ENCODE peak calls at places on chromosomes 1 and 21, in five cellular contexts. One of them, this sample, is unnamed.

GRCh38 chr1:148264374-148265276 is 112.5 kb upstream of the NBPF11 start:
- DNase-seq in uterus: peak
- DNase-seq in GM20000: no peak
- DNase-seq in choroid plexus epithelial cell: peak
- DNase-seq in kidney epithelial cell: no peak
- DNase-seq in this sample: no peak

GRCh38 chr1:189787201-189787600 is 690.5 kb downstream of the BRINP3 start:
- DNase-seq in GM20000: no peak
- DNase-seq in kidney epithelial cell: no peak
- DNase-seq in uterus: no peak
- DNase-seq in choroid plexus epithelial cell: peak
- DNase-seq in this sample: no peak

GRCh38 chr1:192474080-192474683 is 101.4 kb upstream of the RGS1 start:
- DNase-seq in kidney epithelial cell: no peak
- DNase-seq in uterus: no peak
- DNase-seq in choroid plexus epithelial cell: peak
- DNase-seq in GM20000: peak
- DNase-seq in this sample: no peak

GRCh38 chr21:44789880-44790279 is 11.7 kb downstream of the UBE2G2 start:
- DNase-seq in kidney epithelial cell: no peak
- DNase-seq in GM20000: no peak
- DNase-seq in choroid plexus epithelial cell: no peak
- DNase-seq in uterus: no peak
- DNase-seq in this sample: no peak

GRCh38 chr1:81424056-81424455 is 376.7 kb upstream of the ADGRL2 start:
- DNase-seq in kidney epithelial cell: no peak
- DNase-seq in choroid plexus epithelial cell: no peak
- DNase-seq in uterus: no peak
- DNase-seq in GM20000: no peak
- DNase-seq in this sample: no peak

GRCh38 chr21:41603476-41603875 is 95.5 kb upstream of the TMPRSS2 start:
- DNase-seq in uterus: no peak
- DNase-seq in GM20000: no peak
- DNase-seq in choroid plexus epithelial cell: no peak
- DNase-seq in kidney epithelial cell: no peak
- DNase-seq in this sample: no peak

GRCh38 chr1:160284220-160284781 is 632 bp downstream of the PEX19 start:
- DNase-seq in choroid plexus epithelial cell: peak
- DNase-seq in kidney epithelial cell: no peak
- DNase-seq in uterus: no peak
- DNase-seq in GM20000: no peak
- DNase-seq in this sample: peak

GRCh38 chr21:21463456-21463855 is 465.2 kb downstream of the NCAM2 start:
- DNase-seq in kidney epithelial cell: no peak
- DNase-seq in uterus: no peak
- DNase-seq in GM20000: no peak
- DNase-seq in choroid plexus epithelial cell: peak
- DNase-seq in this sample: no peak

GRCh38 chr1:115138973-115139372 is 49.7 kb upstream of the TSPAN2 start:
- DNase-seq in GM20000: peak
- DNase-seq in choroid plexus epithelial cell: peak
- DNase-seq in kidney epithelial cell: no peak
- DNase-seq in uterus: peak
- DNase-seq in this sample: peak

GRCh38 chr1:200041337-200042118 is 14.0 kb downstream of the NR5A2 start:
- DNase-seq in uterus: no peak
- DNase-seq in GM20000: peak
- DNase-seq in choroid plexus epithelial cell: no peak
- DNase-seq in kidney epithelial cell: no peak
- DNase-seq in this sample: no peak

This sample was measured in lung.